ENCODE peak calls at places on chromosomes 11 and 22, in eight cellular contexts. F is fibroblast of the aortic adventitia; A is tibial nerve; Y is gastrocnemius medialis; U is kidney; Q is body of pancreas; I is HCT116; O is CD4-positive, alpha-beta T cell. T is an unnamed sample.

GRCh38 chr22:30860176-30861105 is 108.1 kb downstream of the MORC2 start:
- DNase-seq in O (no peak), Y (no peak), U (no peak), A (no peak), I (no peak), F (no peak), Q (peak), T (no peak)

GRCh38 chr11:5689551-5689983 is at the start of gene TRIM22:
- DNase-seq in A (no peak), F (peak), U (peak), O (peak), Q (no peak), Y (peak), I (no peak), T (peak)

GRCh38 chr11:72668645-72669347 is 5.4 kb downstream of the PDE2A start:
- DNase-seq in Q (no peak), Y (no peak), I (no peak), A (no peak), O (no peak), U (no peak), F (no peak), T (no peak)

GRCh38 chr11:57103899-57104605 is 77.7 kb upstream of the LRRC55 start:
- DNase-seq in O (no peak), F (no peak), Q (no peak), Y (no peak), A (no peak), U (no peak), I (no peak), T (no peak)

GRCh38 chr11:133708547-133709051 is 136.7 kb downstream of the SPATA19 start:
- DNase-seq in Q (no peak), Y (no peak), F (no peak), A (no peak), O (no peak), U (no peak), I (no peak), T (no peak)

GRCh38 chr22:34296456-34296855 is 376.2 kb upstream of the LARGE1 start:
- DNase-seq in Q (no peak), A (no peak), F (no peak), I (no peak), Y (no peak), O (no peak), U (no peak), T (no peak)

GRCh38 chr11:42800041-42800440 is 511.8 kb upstream of the API5 start:
- DNase-seq in Y (no peak), A (no peak), O (no peak), I (no peak), U (no peak), Q (no peak), F (no peak), T (no peak)

GRCh38 chr11:92702037-92702436 is 267.4 kb upstream of the MTNR1B start:
- DNase-seq in F (no peak), Y (no peak), U (no peak), Q (no peak), O (no peak), I (no peak), A (no peak), T (no peak)

GRCh38 chr11:73566422-73566821 is 31.5 kb downstream of the FAM168A start:
- DNase-seq in Y (no peak), F (peak), U (no peak), I (no peak), O (no peak), Q (no peak), A (no peak), T (no peak)

GRCh38 chr11:21465920-21466319 is 727.0 kb upstream of the ANO5 start:
- DNase-seq in I (no peak), U (no peak), F (no peak), A (no peak), O (no peak), Y (no peak), Q (no peak), T (no peak)

DNA sequence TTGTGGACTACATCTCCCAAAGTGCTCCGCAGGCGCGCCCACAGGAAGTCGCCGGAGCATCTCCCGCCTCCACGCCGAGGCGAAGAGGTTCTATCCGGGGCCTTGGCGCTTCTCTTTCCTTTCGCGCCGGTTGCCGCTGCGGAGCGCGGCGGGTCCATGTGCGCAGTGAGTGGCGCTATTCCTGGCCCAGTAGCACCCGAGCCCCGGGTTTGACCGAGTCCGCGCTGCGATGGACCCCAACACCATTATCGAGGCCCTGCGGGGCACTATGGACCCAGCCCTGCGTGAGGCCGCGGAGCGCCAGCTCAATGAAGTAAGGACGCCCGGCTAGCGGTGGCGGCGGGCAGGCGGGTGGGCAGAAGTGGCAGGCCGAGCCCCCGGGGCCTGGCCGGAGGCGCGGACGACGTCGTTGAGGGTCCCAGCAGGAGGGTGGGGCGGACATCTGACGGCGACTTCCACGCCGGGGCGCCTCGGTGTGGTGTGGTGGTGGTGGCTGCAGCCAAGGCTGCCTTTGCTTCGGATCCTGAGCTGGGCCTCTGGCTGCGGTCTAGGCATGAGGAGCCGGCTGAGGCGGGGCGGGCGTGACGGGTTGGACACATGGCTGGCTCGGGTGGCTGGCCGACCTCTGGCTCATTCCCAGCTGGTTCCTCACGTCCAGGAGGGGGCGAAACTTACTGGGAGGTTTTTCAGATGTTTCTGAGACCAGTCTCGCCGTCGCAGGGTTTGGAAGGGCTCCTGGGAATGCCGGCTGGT is at the start of gene IPO7:
- DNase-seq in Y (peak), Q (peak), O (peak), I (peak), F (peak), U (peak), A (peak), T (peak)
- TF ChIP-seq CTCF in Y (no peak), Q (no peak), O (no peak), I (peak), F (peak), U (peak), A (peak), T (no peak)

GRCh38 chr22:36830601-36831000 is 13.8 kb upstream of the PVALB start:
- DNase-seq in A (no peak), F (no peak), U (no peak), Y (no peak), O (no peak), Q (no peak), I (no peak), T (no peak)
- TF ChIP-seq CTCF in A (no peak), F (no peak), U (no peak), Y (no peak), O (no peak), Q (no peak), I (no peak), T (no peak)

DNA sequence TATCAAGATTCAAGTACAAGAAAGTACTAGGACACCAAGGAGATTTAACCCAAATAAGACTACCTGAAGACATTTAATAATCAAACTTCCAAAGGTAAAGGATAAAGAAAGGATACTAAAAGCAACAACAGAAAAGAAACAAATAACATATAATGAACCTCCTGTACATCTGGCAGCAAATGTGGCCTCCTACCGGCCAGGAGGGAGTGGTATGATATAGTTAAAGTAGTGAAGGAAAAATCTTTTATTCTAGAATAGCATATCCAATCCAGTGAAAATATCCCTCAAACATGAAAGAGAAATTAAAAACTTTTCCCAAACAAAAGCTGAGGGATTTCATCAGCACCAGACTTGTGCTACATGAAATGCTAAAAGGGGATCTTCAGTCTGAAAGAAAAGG is 104.7 kb upstream of the GUCY1A2 start:
- DNase-seq in O (no peak), A (no peak), I (no peak), Y (no peak), F (no peak), Q (no peak), U (no peak), T (no peak)
- TF ChIP-seq CTCF in O (no peak), A (no peak), I (peak), Y (no peak), F (peak), Q (no peak), U (no peak), T (no peak)

GRCh38 chr22:46296257-46297150 is at the start of gene GTSE1:
- DNase-seq in A (peak), F (peak), O (peak), Y (peak), I (peak), U (peak), Q (peak), T (peak)
- TF ChIP-seq CTCF in A (peak), F (no peak), O (peak), Y (no peak), I (no peak), U (peak), Q (no peak), T (peak)

GRCh38 chr11:31874631-31875191 is 63.6 kb upstream of the PAX6 start:
- DNase-seq in Q (no peak), O (no peak), U (no peak), Y (no peak), A (no peak), F (no peak), I (no peak), T (no peak)

GRCh38 chr11:31873115-31873514 is 62.0 kb upstream of the PAX6 start:
- DNase-seq in A (no peak), F (no peak), O (no peak), U (no peak), I (no peak), Q (no peak), Y (no peak), T (no peak)

GRCh38 chr11:31872074-31872440 is 60.9 kb upstream of the PAX6 start:
- DNase-seq in F (no peak), Q (no peak), O (no peak), Y (no peak), A (no peak), U (no peak), I (no peak), T (no peak)

GRCh38 chr11:31870609-31871309 is 59.6 kb upstream of the PAX6 start:
- DNase-seq in A (no peak), I (peak), U (peak), O (peak), F (peak), Y (peak), Q (peak), T (no peak)

DNA sequence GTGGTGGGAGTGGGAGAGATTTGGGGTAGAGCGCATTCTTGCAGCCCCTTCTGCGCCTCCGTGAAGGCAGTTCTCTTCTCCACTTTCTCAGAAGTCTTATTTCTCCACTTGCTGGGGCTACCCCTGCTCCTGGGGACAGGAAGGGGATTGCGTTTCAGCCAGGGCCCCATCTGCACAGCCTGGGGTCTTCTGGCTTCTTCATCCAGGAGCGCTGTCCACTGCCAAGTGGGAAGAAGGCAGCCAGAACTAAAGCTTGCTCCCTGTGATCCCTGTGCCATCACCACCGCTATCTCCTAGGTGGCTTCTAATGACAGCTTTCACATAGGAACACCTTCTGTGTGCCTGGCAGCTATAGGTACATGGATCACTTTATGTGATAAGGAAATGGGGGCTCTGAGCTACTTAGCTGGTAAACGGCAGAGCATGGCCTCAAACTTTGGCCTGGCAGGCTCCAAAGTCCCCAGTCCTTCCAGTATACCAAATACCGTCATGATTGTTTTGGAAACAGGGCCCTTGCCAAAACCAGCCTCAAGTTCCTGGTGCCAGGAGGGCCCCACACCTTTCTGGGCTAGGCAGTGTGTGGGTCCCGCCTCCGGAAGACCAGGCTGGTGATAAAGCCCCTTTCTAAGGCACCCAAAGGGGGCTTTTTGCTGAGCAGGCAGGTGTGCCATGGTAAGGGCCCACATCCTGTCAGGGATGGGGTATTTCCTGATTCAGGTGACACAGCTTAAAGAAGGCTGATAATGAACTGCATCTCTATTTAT is 60.4 kb upstream of the PAX6 start:
- DNase-seq in O (no peak), U (no peak), Q (no peak), F (no peak), A (no peak), Y (no peak), I (no peak), T (no peak)
- TF ChIP-seq CTCF in O (no peak), U (no peak), Q (no peak), F (no peak), A (no peak), Y (no peak), I (no peak), T (no peak)

GRCh38 chr11:119706887-119707286 is 22.1 kb downstream of the NECTIN1 start:
- DNase-seq in F (no peak), A (no peak), Q (no peak), O (no peak), I (no peak), U (no peak), Y (no peak), T (no peak)
- TF ChIP-seq CTCF in F (no peak), A (no peak), Q (no peak), O (no peak), I (peak), U (peak), Y (no peak), T (no peak)

GRCh38 chr11:9076046-9076445 is 15.4 kb downstream of the SCUBE2 start:
- DNase-seq in Q (no peak), O (no peak), U (no peak), A (no peak), Y (no peak), I (no peak), F (no peak), T (no peak)

GRCh38 chr11:9081153-9081552 is 10.2 kb downstream of the SCUBE2 start:
- DNase-seq in I (no peak), U (no peak), Y (no peak), O (no peak), Q (no peak), F (no peak), A (no peak), T (no peak)

GRCh38 chr11:9077164-9077563 is 14.2 kb downstream of the SCUBE2 start:
- DNase-seq in I (no peak), Y (no peak), A (no peak), U (no peak), F (no peak), O (no peak), Q (no peak), T (no peak)

GRCh38 chr11:9076661-9077060 is 14.7 kb downstream of the SCUBE2 start:
- DNase-seq in O (no peak), Y (no peak), A (no peak), U (no peak), Q (no peak), F (no peak), I (no peak), T (no peak)

DNA sequence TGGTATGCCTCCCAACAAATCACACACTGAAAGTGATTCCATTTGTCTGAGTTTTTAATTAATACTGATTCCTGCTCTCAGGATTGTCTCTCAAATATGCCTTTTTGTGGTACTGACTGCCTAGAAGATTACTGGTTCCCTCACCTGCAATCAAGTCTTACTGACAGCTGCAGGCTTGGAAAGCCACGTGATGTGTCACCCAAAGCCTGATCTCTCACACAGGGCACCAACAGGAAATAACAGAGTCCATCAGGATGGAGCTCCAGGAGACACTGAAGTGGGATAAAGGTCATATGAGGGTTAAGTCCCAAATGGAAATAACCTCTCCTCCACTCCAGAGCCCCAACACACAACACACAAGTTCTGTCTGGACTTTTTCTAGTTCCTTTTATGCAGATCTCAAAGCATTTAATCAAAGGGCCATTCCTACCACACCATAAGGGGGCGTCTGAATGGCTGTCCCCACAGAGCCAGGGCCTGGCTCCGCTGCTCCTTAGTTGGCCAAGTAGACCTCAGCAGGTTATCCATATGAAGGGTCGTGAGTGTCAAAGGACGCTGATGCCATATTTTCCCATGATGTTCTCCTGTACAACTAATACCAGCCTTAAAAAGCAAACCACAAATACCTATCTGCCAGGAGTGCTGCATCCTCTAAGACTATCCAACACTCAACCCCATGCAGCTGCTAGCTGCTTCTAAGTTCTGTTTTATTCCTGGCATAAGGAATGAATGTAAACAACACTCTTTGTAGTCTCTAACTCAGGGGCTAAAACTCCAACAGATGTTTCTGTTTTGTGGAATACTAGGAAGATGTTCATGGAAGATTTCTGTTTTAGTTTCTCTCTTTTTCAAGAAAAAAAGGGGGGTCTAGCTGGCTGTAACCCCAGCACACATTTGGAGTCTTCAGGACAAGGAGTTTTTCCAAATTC is 13.0 kb downstream of the SCUBE2 start:
- DNase-seq in O (no peak), F (no peak), Q (no peak), Y (no peak), A (no peak), I (no peak), U (no peak), T (no peak)
- TF ChIP-seq CTCF in O (no peak), F (no peak), Q (no peak), Y (no peak), A (no peak), I (no peak), U (no peak), T (no peak)

GRCh38 chr11:128888034-128888985 is 2.8 kb upstream of the KCNJ5 start:
- DNase-seq in F (no peak), Q (no peak), U (no peak), I (no peak), Y (no peak), O (no peak), A (no peak), T (no peak)

GRCh38 chr11:128884703-128885338 is 6.3 kb upstream of the KCNJ5 start:
- DNase-seq in I (peak), U (no peak), A (no peak), F (peak), Q (peak), Y (peak), O (peak), T (peak)

GRCh38 chr11:128889657-128890213 is 1.4 kb upstream of the KCNJ5 start:
- DNase-seq in Q (no peak), F (no peak), Y (no peak), U (no peak), O (no peak), I (no peak), A (no peak), T (no peak)

GRCh38 chr11:128884054-128884453 is 7.1 kb upstream of the KCNJ5 start:
- DNase-seq in A (no peak), I (no peak), Q (no peak), U (no peak), Y (no peak), O (no peak), F (no peak), T (no peak)

GRCh38 chr11:128886401-128887119 is 4.6 kb upstream of the KCNJ5 start:
- DNase-seq in Y (no peak), I (no peak), O (no peak), U (no peak), F (no peak), A (no peak), Q (peak), T (no peak)
- TF ChIP-seq CTCF in Y (no peak), I (peak), O (no peak), U (peak), F (no peak), A (no peak), Q (peak), T (no peak)

T was measured in natural killer cell.